ENCODE peak calls at places on chromosomes 13 and 19, in eight cellular contexts. One of them, this sample, is unnamed.

GRCh38 chr13:36998624-36999041 is 507 bp downstream of the ALG5 start:
- DNase-seq in fibroblast of the conjunctiva: no peak
- DNase-seq in lung microvascular endothelial cell: peak; percentile 17
- DNase-seq in tibial artery: peak; percentile 69
- DNase-seq in tibial nerve: no peak
- DNase-seq in stimulated activated CD8-positive, alpha-beta memory T cell treated with anti-CD3 and anti-CD28 coated beads, Interleukin-15, amount 100 ng/mL, for 24 hours: peak; percentile 6
- DNase-seq in iris pigment epithelial cell: no peak
- DNase-seq in AG09319: no peak
- DNase-seq in this sample: peak; percentile 45

GRCh38 chr13:34207334-34207733 is 389.4 kb downstream of the RFC3 start:
- DNase-seq in tibial artery: no peak
- DNase-seq in iris pigment epithelial cell: peak; percentile 94
- DNase-seq in fibroblast of the conjunctiva: peak; percentile 22
- DNase-seq in lung microvascular endothelial cell: peak; percentile 12
- DNase-seq in tibial nerve: no peak
- DNase-seq in AG09319: no peak
- DNase-seq in stimulated activated CD8-positive, alpha-beta memory T cell treated with anti-CD3 and anti-CD28 coated beads, Interleukin-15, amount 100 ng/mL, for 24 hours: no peak
- DNase-seq in this sample: no peak

GRCh38 chr13:32080328-32080744 is 48.8 kb downstream of the FRY start:
- DNase-seq in lung microvascular endothelial cell: no peak
- DNase-seq in tibial nerve: no peak
- DNase-seq in fibroblast of the conjunctiva: no peak
- DNase-seq in stimulated activated CD8-positive, alpha-beta memory T cell treated with anti-CD3 and anti-CD28 coated beads, Interleukin-15, amount 100 ng/mL, for 24 hours: no peak
- DNase-seq in tibial artery: no peak
- DNase-seq in AG09319: no peak
- DNase-seq in iris pigment epithelial cell: no peak
- DNase-seq in this sample: no peak

GRCh38 chr13:48896312-48896711 is 79.4 kb upstream of the FNDC3A start:
- DNase-seq in stimulated activated CD8-positive, alpha-beta memory T cell treated with anti-CD3 and anti-CD28 coated beads, Interleukin-15, amount 100 ng/mL, for 24 hours: no peak
- DNase-seq in fibroblast of the conjunctiva: no peak
- DNase-seq in AG09319: no peak
- DNase-seq in tibial artery: no peak
- DNase-seq in iris pigment epithelial cell: peak; percentile 92
- DNase-seq in lung microvascular endothelial cell: no peak
- DNase-seq in tibial nerve: no peak
- DNase-seq in this sample: no peak

GRCh38 chr19:6023085-6023682 is 45.2 kb upstream of the RANBP3 start:
- DNase-seq in AG09319: no peak
- DNase-seq in fibroblast of the conjunctiva: no peak
- DNase-seq in tibial nerve: no peak
- DNase-seq in stimulated activated CD8-positive, alpha-beta memory T cell treated with anti-CD3 and anti-CD28 coated beads, Interleukin-15, amount 100 ng/mL, for 24 hours: no peak
- DNase-seq in tibial artery: no peak
- DNase-seq in iris pigment epithelial cell: peak; percentile 54
- DNase-seq in lung microvascular endothelial cell: peak; percentile 59
- DNase-seq in this sample: no peak

GRCh38 chr19:18601875-18602274 is 4.7 kb downstream of the CRLF1 start:
- DNase-seq in iris pigment epithelial cell: no peak
- DNase-seq in tibial nerve: no peak
- DNase-seq in AG09319: no peak
- DNase-seq in tibial artery: no peak
- DNase-seq in lung microvascular endothelial cell: no peak
- DNase-seq in fibroblast of the conjunctiva: no peak
- DNase-seq in stimulated activated CD8-positive, alpha-beta memory T cell treated with anti-CD3 and anti-CD28 coated beads, Interleukin-15, amount 100 ng/mL, for 24 hours: no peak
- DNase-seq in this sample: no peak

GRCh38 chr19:45474941-45475516 is 7.2 kb downstream of the FOSB start:
- DNase-seq in fibroblast of the conjunctiva: no peak
- DNase-seq in AG09319: peak; percentile 14
- DNase-seq in tibial nerve: no peak
- DNase-seq in lung microvascular endothelial cell: peak; percentile 79
- DNase-seq in stimulated activated CD8-positive, alpha-beta memory T cell treated with anti-CD3 and anti-CD28 coated beads, Interleukin-15, amount 100 ng/mL, for 24 hours: no peak
- DNase-seq in tibial artery: no peak
- DNase-seq in iris pigment epithelial cell: no peak
- DNase-seq in this sample: no peak

GRCh38 chr13:28045861-28046260 is 54.5 kb downstream of the FLT3 start:
- DNase-seq in lung microvascular endothelial cell: no peak
- DNase-seq in AG09319: no peak
- DNase-seq in fibroblast of the conjunctiva: no peak
- DNase-seq in tibial artery: no peak
- DNase-seq in stimulated activated CD8-positive, alpha-beta memory T cell treated with anti-CD3 and anti-CD28 coated beads, Interleukin-15, amount 100 ng/mL, for 24 hours: no peak
- DNase-seq in tibial nerve: no peak
- DNase-seq in iris pigment epithelial cell: no peak
- DNase-seq in this sample: no peak

GRCh38 chr13:112254900-112255299 is 121.3 kb upstream of the SPACA7 start:
- DNase-seq in fibroblast of the conjunctiva: no peak
- DNase-seq in tibial artery: no peak
- DNase-seq in AG09319: no peak
- DNase-seq in stimulated activated CD8-positive, alpha-beta memory T cell treated with anti-CD3 and anti-CD28 coated beads, Interleukin-15, amount 100 ng/mL, for 24 hours: no peak
- DNase-seq in tibial nerve: no peak
- DNase-seq in iris pigment epithelial cell: no peak
- DNase-seq in lung microvascular endothelial cell: no peak
- DNase-seq in this sample: no peak

GRCh38 chr13:45511310-45512147 is 46.8 kb downstream of the COG3 start:
- DNase-seq in tibial nerve: no peak
- DNase-seq in AG09319: peak; percentile 37
- DNase-seq in tibial artery: no peak
- DNase-seq in lung microvascular endothelial cell: peak; percentile 81
- DNase-seq in stimulated activated CD8-positive, alpha-beta memory T cell treated with anti-CD3 and anti-CD28 coated beads, Interleukin-15, amount 100 ng/mL, for 24 hours: no peak
- DNase-seq in fibroblast of the conjunctiva: peak; percentile 66
- DNase-seq in iris pigment epithelial cell: peak; percentile 77
- DNase-seq in this sample: no peak

GRCh38 chr19:38634757-38635482 is 12.5 kb upstream of the ACTN4 start:
- DNase-seq in fibroblast of the conjunctiva: no peak
- DNase-seq in lung microvascular endothelial cell: peak; percentile 73
- DNase-seq in AG09319: no peak
- DNase-seq in stimulated activated CD8-positive, alpha-beta memory T cell treated with anti-CD3 and anti-CD28 coated beads, Interleukin-15, amount 100 ng/mL, for 24 hours: peak; percentile 49
- DNase-seq in tibial nerve: peak; percentile 43
- DNase-seq in iris pigment epithelial cell: no peak
- DNase-seq in tibial artery: peak; percentile 84
- DNase-seq in this sample: peak; percentile 82

GRCh38 chr19:10211071-10211470 is 16.3 kb upstream of the DNMT1 start:
- DNase-seq in stimulated activated CD8-positive, alpha-beta memory T cell treated with anti-CD3 and anti-CD28 coated beads, Interleukin-15, amount 100 ng/mL, for 24 hours: no peak
- DNase-seq in tibial nerve: no peak
- DNase-seq in tibial artery: no peak
- DNase-seq in AG09319: no peak
- DNase-seq in lung microvascular endothelial cell: no peak
- DNase-seq in iris pigment epithelial cell: no peak
- DNase-seq in fibroblast of the conjunctiva: no peak
- DNase-seq in this sample: no peak

GRCh38 chr13:114288157-114288591 is 6.8 kb downstream of the UPF3A start:
- DNase-seq in tibial artery: no peak
- DNase-seq in iris pigment epithelial cell: no peak
- DNase-seq in AG09319: no peak
- DNase-seq in fibroblast of the conjunctiva: no peak
- DNase-seq in stimulated activated CD8-positive, alpha-beta memory T cell treated with anti-CD3 and anti-CD28 coated beads, Interleukin-15, amount 100 ng/mL, for 24 hours: no peak
- DNase-seq in tibial nerve: no peak
- DNase-seq in lung microvascular endothelial cell: no peak
- DNase-seq in this sample: no peak

GRCh38 chr19:55605637-55606470 is at the start of gene ZNF865:
- DNase-seq in stimulated activated CD8-positive, alpha-beta memory T cell treated with anti-CD3 and anti-CD28 coated beads, Interleukin-15, amount 100 ng/mL, for 24 hours: peak; percentile 35
- DNase-seq in lung microvascular endothelial cell: peak; percentile 81
- DNase-seq in tibial artery: peak; percentile 85
- DNase-seq in fibroblast of the conjunctiva: peak; percentile 78
- DNase-seq in iris pigment epithelial cell: peak; percentile 91
- DNase-seq in AG09319: peak; percentile 65
- DNase-seq in tibial nerve: no peak
- DNase-seq in this sample: peak; percentile 82

GRCh38 chr19:54287456-54287855 is 6.5 kb upstream of the LILRB2 start:
- DNase-seq in AG09319: peak; percentile 2
- DNase-seq in tibial artery: no peak
- DNase-seq in fibroblast of the conjunctiva: no peak
- DNase-seq in lung microvascular endothelial cell: no peak
- DNase-seq in stimulated activated CD8-positive, alpha-beta memory T cell treated with anti-CD3 and anti-CD28 coated beads, Interleukin-15, amount 100 ng/mL, for 24 hours: no peak
- DNase-seq in tibial nerve: no peak
- DNase-seq in iris pigment epithelial cell: peak; percentile 9
- DNase-seq in this sample: no peak

GRCh38 chr13:114286808-114287207 is 5.4 kb downstream of the UPF3A start:
- DNase-seq in tibial artery: no peak
- DNase-seq in AG09319: no peak
- DNase-seq in fibroblast of the conjunctiva: no peak
- DNase-seq in stimulated activated CD8-positive, alpha-beta memory T cell treated with anti-CD3 and anti-CD28 coated beads, Interleukin-15, amount 100 ng/mL, for 24 hours: no peak
- DNase-seq in lung microvascular endothelial cell: no peak
- DNase-seq in tibial nerve: no peak
- DNase-seq in iris pigment epithelial cell: peak; percentile 43
- DNase-seq in this sample: no peak

GRCh38 chr19:1243768-1244692 is 2.5 kb downstream of the ATP5F1D start:
- DNase-seq in AG09319: peak; percentile 65
- DNase-seq in stimulated activated CD8-positive, alpha-beta memory T cell treated with anti-CD3 and anti-CD28 coated beads, Interleukin-15, amount 100 ng/mL, for 24 hours: no peak
- DNase-seq in iris pigment epithelial cell: peak; percentile 77
- DNase-seq in tibial nerve: no peak
- DNase-seq in tibial artery: peak; percentile 94
- DNase-seq in lung microvascular endothelial cell: peak; percentile 86
- DNase-seq in fibroblast of the conjunctiva: peak; percentile 71
- DNase-seq in this sample: peak; percentile 88

GRCh38 chr19:28966737-28967401 is 246.1 kb downstream of the UQCRFS1 start:
- DNase-seq in tibial nerve: no peak
- DNase-seq in lung microvascular endothelial cell: peak; percentile 33
- DNase-seq in tibial artery: no peak
- DNase-seq in iris pigment epithelial cell: no peak
- DNase-seq in AG09319: no peak
- DNase-seq in fibroblast of the conjunctiva: no peak
- DNase-seq in stimulated activated CD8-positive, alpha-beta memory T cell treated with anti-CD3 and anti-CD28 coated beads, Interleukin-15, amount 100 ng/mL, for 24 hours: no peak
- DNase-seq in this sample: no peak

GRCh38 chr19:662207-662961 is 630 bp downstream of the RNF126 start:
- DNase-seq in lung microvascular endothelial cell: peak; percentile 66
- DNase-seq in AG09319: no peak
- DNase-seq in tibial nerve: no peak
- DNase-seq in stimulated activated CD8-positive, alpha-beta memory T cell treated with anti-CD3 and anti-CD28 coated beads, Interleukin-15, amount 100 ng/mL, for 24 hours: no peak
- DNase-seq in iris pigment epithelial cell: peak; percentile 35
- DNase-seq in tibial artery: no peak
- DNase-seq in fibroblast of the conjunctiva: no peak
- DNase-seq in this sample: peak; percentile 84

GRCh38 chr19:47013041-47013517 is 6.6 kb upstream of the NPAS1 start:
- DNase-seq in tibial artery: peak; percentile 87
- DNase-seq in iris pigment epithelial cell: peak; percentile 43
- DNase-seq in fibroblast of the conjunctiva: peak; percentile 33
- DNase-seq in AG09319: peak; percentile 30
- DNase-seq in lung microvascular endothelial cell: peak; percentile 71
- DNase-seq in stimulated activated CD8-positive, alpha-beta memory T cell treated with anti-CD3 and anti-CD28 coated beads, Interleukin-15, amount 100 ng/mL, for 24 hours: peak; percentile 57
- DNase-seq in tibial nerve: peak; percentile 68
- DNase-seq in this sample: peak; percentile 55

GRCh38 chr19:1379126-1379905 is 4.4 kb upstream of the NDUFS7 start:
- DNase-seq in tibial nerve: no peak
- DNase-seq in iris pigment epithelial cell: no peak
- DNase-seq in stimulated activated CD8-positive, alpha-beta memory T cell treated with anti-CD3 and anti-CD28 coated beads, Interleukin-15, amount 100 ng/mL, for 24 hours: no peak
- DNase-seq in fibroblast of the conjunctiva: no peak
- DNase-seq in lung microvascular endothelial cell: no peak
- DNase-seq in tibial artery: no peak
- DNase-seq in AG09319: no peak
- DNase-seq in this sample: no peak